ENCODE peak calls at places on chromosomes 7 and 10, in seven cellular contexts. B is Panc1, V is GM10248, E is WTC11, H is stomach, A is AG04450, X is upper lobe of left lung. Z is an unnamed sample.

GRCh38 chr10:26215923-26216576 is 524 bp upstream of the GAD2 start:
- DNase-seq in A (no peak), B (no peak), H (no peak), E (peak), V (peak), X (no peak), Z (no peak)

GRCh38 chr7:98555403-98555802 is 61.7 kb upstream of the NPTX2 start:
- DNase-seq in A (no peak), V (no peak), E (no peak), X (no peak), B (no peak), H (no peak), Z (no peak)

GRCh38 chr10:34319197-34319846 is 495.8 kb downstream of the PARD3 start:
- DNase-seq in V (no peak), A (peak), E (no peak), X (peak), B (no peak), H (peak), Z (no peak)

GRCh38 chr7:155456772-155457543 is 971 bp upstream of the EN2 start:
- DNase-seq in E (peak), V (no peak), X (peak), H (peak), A (no peak), B (no peak), Z (no peak)

GRCh38 chr7:112596260-112596659 is 115.5 kb downstream of the LSMEM1 start:
- DNase-seq in E (no peak), X (no peak), V (no peak), B (no peak), H (no peak), A (no peak), Z (no peak)

GRCh38 chr10:112552593-112553110 is 105.6 kb downstream of the VTI1A start:
- DNase-seq in E (no peak), X (no peak), B (no peak), H (no peak), A (no peak), V (no peak), Z (no peak)

GRCh38 chr7:101100858-101101847 is 15.9 kb downstream of the TRIM56 start:
- DNase-seq in X (no peak), A (no peak), V (no peak), H (no peak), E (no peak), B (no peak), Z (no peak)

GRCh38 chr7:55246181-55246580 is 119.0 kb upstream of the LANCL2 start:
- DNase-seq in X (no peak), H (no peak), B (no peak), A (no peak), V (no peak), E (no peak), Z (no peak)

GRCh38 chr7:138243430-138243829 is 167.2 kb downstream of the AKR1D1 start:
- DNase-seq in B (no peak), V (no peak), H (peak), X (no peak), A (no peak), E (peak), Z (no peak)

GRCh38 chr10:113525713-113526112 is 27.1 kb upstream of the HABP2 start:
- DNase-seq in B (no peak), V (no peak), A (no peak), H (peak), X (peak), E (no peak), Z (no peak)

GRCh38 chr10:63935705-63936104 is 414.5 kb downstream of the REEP3 start:
- DNase-seq in E (no peak), H (no peak), A (no peak), V (no peak), B (no peak), X (no peak), Z (no peak)

GRCh38 chr10:73998623-73999622 is 1.0 kb downstream of the VCL start:
- DNase-seq in H (peak), X (peak), E (peak), A (peak), V (no peak), B (no peak), Z (peak)

GRCh38 chr10:108673756-108674155 is 1249.6 kb downstream of the XPNPEP1 start:
- DNase-seq in X (no peak), V (no peak), A (no peak), B (no peak), E (no peak), H (no peak), Z (no peak)

GRCh38 chr7:105512415-105512814 is 9.7 kb downstream of the PUS7 start:
- DNase-seq in E (no peak), B (no peak), A (no peak), X (no peak), H (no peak), V (no peak), Z (no peak)

GRCh38 chr7:1532456-1533254 is 2.2 kb downstream of the MAFK start:
- DNase-seq in E (no peak), V (no peak), H (peak), B (peak), X (peak), A (peak), Z (no peak)

GRCh38 chr10:123926401-123927264 is 35.0 kb upstream of the CPXM2 start:
- DNase-seq in E (no peak), A (no peak), H (no peak), X (no peak), V (peak), B (no peak), Z (no peak)

GRCh38 chr10:6612371-6612770 is 32.3 kb upstream of the PRKCQ start:
- DNase-seq in X (no peak), A (no peak), V (no peak), H (no peak), E (no peak), B (no peak), Z (no peak)

DNA sequence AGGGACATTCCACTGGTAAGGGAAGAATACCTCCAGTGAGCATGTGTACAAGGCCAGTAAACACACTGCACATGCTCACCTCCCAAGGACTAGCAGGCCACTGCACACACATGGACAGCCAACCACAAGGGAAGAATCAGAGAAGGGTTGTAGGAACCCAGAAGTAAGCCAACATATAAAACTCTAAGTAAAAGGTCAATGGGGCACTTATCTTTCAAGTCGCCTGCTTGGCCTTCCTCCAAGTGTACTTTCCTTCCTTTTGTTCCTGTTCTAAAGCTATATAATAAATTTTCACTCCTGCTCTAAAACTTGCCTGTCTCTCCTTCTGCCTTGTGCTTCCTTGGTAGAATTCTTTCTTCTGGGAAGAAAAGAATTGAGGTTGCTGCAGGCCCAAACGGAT is 33.0 kb downstream of the ORC5 start:
- DNase-seq in V (no peak), B (no peak), H (no peak), E (no peak), X (peak), A (no peak), Z (no peak)
- TF ChIP-seq CTCF in V (no peak), B (no peak), H (no peak), E (no peak), X (no peak), A (no peak), Z (no peak)

GRCh38 chr7:83652481-83652880 is 3.5 kb upstream of the SEMA3E start:
- DNase-seq in A (no peak), H (no peak), X (no peak), V (no peak), E (no peak), B (no peak), Z (no peak)
- TF ChIP-seq CTCF in A (no peak), H (no peak), X (no peak), V (no peak), E (no peak), B (no peak), Z (no peak)

GRCh38 chr7:69070476-69070875 is 527.8 kb upstream of the AUTS2 start:
- DNase-seq in V (no peak), X (no peak), A (no peak), B (no peak), H (no peak), E (no peak), Z (no peak)

GRCh38 chr7:69062020-69062760 is 536.1 kb upstream of the AUTS2 start:
- DNase-seq in X (no peak), E (no peak), H (no peak), A (peak), V (no peak), B (no peak), Z (no peak)

GRCh38 chr7:69067397-69067796 is 530.9 kb upstream of the AUTS2 start:
- DNase-seq in X (peak), H (peak), A (no peak), E (peak), V (no peak), B (no peak), Z (no peak)
- TF ChIP-seq CTCF in X (no peak), H (no peak), A (no peak), E (peak), V (no peak), B (peak), Z (no peak)

GRCh38 chr7:99731638-99732374 is 3.2 kb downstream of the CYP3A7 start:
- DNase-seq in H (no peak), A (no peak), E (no peak), X (no peak), V (no peak), B (no peak), Z (no peak)

GRCh38 chr7:99734987-99735386 is at the start of gene CYP3A7:
- DNase-seq in A (no peak), E (no peak), V (no peak), X (no peak), B (no peak), H (no peak), Z (no peak)

GRCh38 chr7:99733003-99733402 is 2.0 kb downstream of the CYP3A7 start:
- DNase-seq in E (no peak), V (no peak), A (no peak), B (no peak), X (no peak), H (no peak), Z (no peak)

GRCh38 chr7:99730992-99731391 is 4.0 kb downstream of the CYP3A7 start:
- DNase-seq in A (no peak), X (no peak), V (no peak), H (no peak), B (no peak), E (no peak), Z (no peak)

DNA sequence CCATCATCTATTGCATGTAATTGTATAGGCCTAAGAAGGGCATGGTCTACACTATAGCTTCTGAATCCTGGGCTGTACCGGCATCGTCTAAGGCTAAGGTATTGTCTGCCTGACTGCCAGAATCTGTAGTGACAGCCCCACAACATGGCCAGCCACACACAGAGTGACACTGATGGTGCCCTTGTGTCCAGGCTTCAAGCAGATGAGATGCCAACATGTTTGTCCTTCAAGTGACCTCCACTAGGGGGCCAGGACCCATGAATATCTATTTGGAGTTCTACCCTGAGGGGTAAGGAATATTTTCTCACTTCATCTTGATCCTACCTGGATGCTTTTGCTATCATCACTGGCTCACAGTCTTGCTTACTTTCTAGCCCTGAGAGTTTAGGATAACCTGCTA is 1.5 kb downstream of the CYP3A7 start:
- DNase-seq in H (no peak), E (peak), A (no peak), B (no peak), V (no peak), X (no peak), Z (no peak)
- TF ChIP-seq CTCF in H (no peak), E (peak), A (peak), B (peak), V (peak), X (no peak), Z (no peak)

DNA sequence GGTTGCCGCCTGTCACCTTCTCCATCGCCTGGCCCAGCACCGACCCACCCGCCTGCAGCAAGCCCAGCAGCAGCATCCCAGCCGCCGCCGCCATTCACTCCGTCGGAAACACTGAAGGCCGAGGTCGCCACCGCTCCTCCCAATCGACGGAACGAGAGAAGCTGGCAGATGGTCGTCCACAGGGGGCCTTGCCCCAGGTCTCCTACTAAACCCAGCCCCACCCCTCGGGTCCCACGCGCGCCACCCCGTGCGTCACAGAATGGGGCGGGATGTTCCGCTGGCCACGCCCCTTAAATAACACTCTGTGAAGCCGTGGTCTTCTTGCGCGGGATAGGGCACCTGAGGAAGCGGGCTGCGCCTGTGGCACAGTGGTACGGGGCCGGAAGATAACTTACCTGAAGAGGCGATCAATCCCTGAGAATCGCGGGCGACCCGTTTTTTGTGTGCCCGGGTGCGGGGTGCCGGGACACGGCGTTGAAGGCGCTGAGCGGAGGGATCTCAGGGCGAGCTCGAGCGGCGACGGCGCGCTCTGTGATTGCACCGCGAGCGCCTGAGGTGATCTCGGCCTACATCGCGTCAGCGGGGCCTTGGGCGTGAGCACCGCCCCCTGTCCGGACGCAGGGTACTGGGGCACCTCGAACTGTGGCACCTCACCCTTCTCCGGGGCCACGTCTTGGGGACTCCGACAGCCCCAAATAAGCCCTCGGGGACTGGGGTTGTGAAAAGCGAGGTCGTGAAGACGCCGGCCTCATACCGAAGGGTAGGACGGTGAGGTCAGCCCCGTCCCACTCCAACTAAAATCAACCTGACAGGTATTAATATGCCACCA is at the start of gene CYP51A1:
- DNase-seq in H (peak), X (peak), A (peak), E (peak), V (peak), B (peak), Z (peak)
- TF ChIP-seq CTCF in H (no peak), X (no peak), A (no peak), E (no peak), V (peak), B (no peak), Z (no peak)

GRCh38 chr10:12847361-12847975 is 154.0 kb downstream of the CCDC3 start:
- DNase-seq in E (peak), B (no peak), H (no peak), V (no peak), X (no peak), A (no peak), Z (no peak)
- TF ChIP-seq CTCF in E (peak), B (peak), H (no peak), V (peak), X (no peak), A (peak), Z (no peak)

GRCh38 chr7:146115665-146116451 is 743 bp upstream of the CNTNAP2 start:
- DNase-seq in V (peak), H (peak), B (no peak), E (peak), X (no peak), A (no peak), Z (no peak)
- TF ChIP-seq CTCF in V (no peak), H (no peak), B (no peak), E (no peak), X (no peak), A (no peak), Z (no peak)

DNA sequence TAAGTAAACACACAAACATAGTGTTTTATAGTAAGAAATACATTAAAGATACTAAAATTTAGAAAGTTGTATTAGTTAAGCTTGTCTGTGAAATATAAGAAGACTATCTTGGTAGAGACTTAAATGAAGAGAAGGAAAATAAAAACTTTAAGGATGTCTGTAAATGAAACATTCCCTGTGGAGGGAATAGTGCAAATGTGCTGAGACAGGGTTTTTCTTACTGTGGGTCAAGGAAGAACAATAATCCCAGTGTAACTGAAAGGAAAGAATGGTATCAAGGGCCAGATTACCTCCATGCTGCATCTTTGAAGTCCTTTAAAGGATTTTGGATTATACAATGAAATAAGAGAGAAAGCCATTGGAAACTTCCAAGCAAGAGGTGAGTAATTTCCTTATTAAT is 547.5 kb upstream of the PCDH15 start:
- DNase-seq in H (no peak), V (no peak), X (no peak), B (no peak), A (no peak), E (no peak), Z (no peak)
- TF ChIP-seq CTCF in H (no peak), V (no peak), X (no peak), B (no peak), A (no peak), E (no peak), Z (no peak)

GRCh38 chr7:24882989-24883631 is 96.9 kb downstream of the OSBPL3 start:
- DNase-seq in V (no peak), X (no peak), H (no peak), B (no peak), A (peak), E (no peak), Z (no peak)

GRCh38 chr7:24879281-24879680 is 100.7 kb downstream of the OSBPL3 start:
- DNase-seq in B (no peak), V (no peak), A (no peak), H (no peak), X (no peak), E (no peak), Z (no peak)

GRCh38 chr7:24883632-24884013 is 96.4 kb downstream of the OSBPL3 start:
- DNase-seq in A (no peak), E (no peak), B (no peak), V (no peak), H (no peak), X (no peak), Z (no peak)

GRCh38 chr7:24880886-24881285 is 99.1 kb downstream of the OSBPL3 start:
- DNase-seq in A (no peak), V (no peak), H (no peak), X (no peak), B (no peak), E (no peak), Z (no peak)

GRCh38 chr7:24881622-24882021 is 98.4 kb downstream of the OSBPL3 start:
- DNase-seq in E (peak), H (no peak), V (no peak), X (no peak), B (no peak), A (no peak), Z (no peak)
- TF ChIP-seq CTCF in E (no peak), H (no peak), V (no peak), X (no peak), B (peak), A (peak), Z (no peak)